ENCODE peak calls at places on chromosomes 6 and 20, in eight cellular contexts. U is spleen, K is neural progenitor cell, X is stomach, B is tibial artery, M is left ventricle myocardium inferior, I is A549, T is ovary. D is an unnamed sample.

GRCh38 chr6:15299430-15300131 is 53.7 kb downstream of the JARID2 start:
- DNase-seq in X (peak), T (no peak), I (no peak), K (no peak), U (peak), B (peak), M (peak), D (no peak)

GRCh38 chr6:64520050-64520449 is 884.4 kb downstream of the PHF3 start:
- DNase-seq in K (no peak), X (no peak), U (no peak), B (no peak), T (no peak), M (no peak), I (peak), D (peak)

GRCh38 chr20:32079655-32080109 is 27.6 kb downstream of the HCK start:
- DNase-seq in M (no peak), B (no peak), T (no peak), X (no peak), I (no peak), K (no peak), U (no peak), D (no peak)

GRCh38 chr20:13220857-13221297 is at the start of gene ISM1:
- DNase-seq in T (no peak), X (no peak), B (peak), U (peak), K (peak), I (peak), M (no peak), D (no peak)

GRCh38 chr6:73585566-73586415 is 65.0 kb upstream of the EEF1A1 start:
- DNase-seq in B (peak), I (peak), X (peak), M (no peak), T (no peak), U (no peak), K (no peak), D (peak)

GRCh38 chr20:5214826-5215225 is 88.0 kb downstream of the CDS2 start:
- DNase-seq in K (no peak), B (no peak), M (no peak), U (no peak), I (no peak), T (no peak), X (no peak), D (no peak)

GRCh38 chr6:129634411-129635230 is 75.4 kb downstream of the ARHGAP18 start:
- DNase-seq in M (no peak), X (no peak), B (no peak), K (no peak), U (no peak), I (no peak), T (no peak), D (no peak)

GRCh38 chr6:8859501-8859900 is 424.2 kb upstream of the SLC35B3 start:
- DNase-seq in I (no peak), X (no peak), B (no peak), U (no peak), T (no peak), M (no peak), K (no peak), D (no peak)

GRCh38 chr6:135667694-135668455 is 170.3 kb upstream of the AHI1 start:
- DNase-seq in M (peak), I (peak), X (no peak), T (peak), K (no peak), U (peak), B (no peak), D (no peak)

GRCh38 chr6:14521141-14521540 is 403.6 kb downstream of the CD83 start:
- DNase-seq in B (no peak), I (no peak), T (no peak), K (no peak), U (no peak), X (no peak), M (no peak), D (no peak)

GRCh38 chr6:131443514-131443913 is 129.5 kb upstream of the ARG1 start:
- DNase-seq in B (no peak), M (no peak), I (no peak), X (no peak), T (no peak), K (no peak), U (no peak), D (no peak)

GRCh38 chr6:105184921-105185320 is 5.1 kb upstream of the POPDC3 start:
- DNase-seq in B (no peak), T (no peak), X (no peak), U (no peak), I (no peak), K (no peak), M (no peak), D (no peak)

GRCh38 chr20:21714297-21715192 is 9.1 kb downstream of the PAX1 start:
- DNase-seq in U (no peak), B (no peak), I (no peak), M (no peak), X (no peak), K (peak), T (no peak), D (no peak)

GRCh38 chr6:158813032-158813431 is 6.1 kb downstream of the EZR start:
- DNase-seq in K (no peak), U (no peak), X (peak), I (no peak), M (no peak), B (no peak), T (no peak), D (no peak)

GRCh38 chr6:52162940-52163908 is 23.0 kb upstream of the IL17A start:
- DNase-seq in B (no peak), X (no peak), M (no peak), K (peak), U (no peak), T (no peak), I (peak), D (peak)

GRCh38 chr6:149727793-149728498 is 10.0 kb upstream of the LATS1 start:
- DNase-seq in B (no peak), M (no peak), X (no peak), K (no peak), T (no peak), U (no peak), I (no peak), D (no peak)
- H3K27ac ChIP-seq in B (no peak), M (peak), X (no peak), K (no peak), T (no peak), U (peak), I (no peak), D (no peak)

GRCh38 chr6:43718387-43719105 is 31.0 kb upstream of the MRPS18A start:
- DNase-seq in M (peak), B (no peak), I (no peak), K (no peak), X (no peak), U (peak), T (no peak), D (no peak)

GRCh38 chr6:43717389-43717788 is 29.8 kb upstream of the MRPS18A start:
- DNase-seq in M (no peak), K (no peak), X (no peak), I (no peak), T (no peak), U (no peak), B (no peak), D (no peak)

GRCh38 chr6:43719511-43719910 is 31.9 kb upstream of the MRPS18A start:
- DNase-seq in M (no peak), B (no peak), I (no peak), X (no peak), U (peak), T (no peak), K (no peak), D (no peak)

GRCh38 chr6:43716099-43716498 is 28.5 kb upstream of the MRPS18A start:
- DNase-seq in K (no peak), X (no peak), I (no peak), B (no peak), T (peak), M (peak), U (no peak), D (no peak)

GRCh38 chr6:43717822-43718221 is 30.2 kb upstream of the MRPS18A start:
- DNase-seq in X (no peak), M (peak), K (no peak), I (no peak), T (peak), B (peak), U (no peak), D (no peak)
- H3K27ac ChIP-seq in X (no peak), M (peak), K (no peak), I (no peak), T (no peak), B (no peak), U (no peak), D (no peak)

GRCh38 chr20:44970243-44970757 is 4.0 kb downstream of the STK4 start:
- DNase-seq in K (no peak), X (no peak), B (no peak), T (no peak), M (no peak), I (no peak), U (no peak), D (no peak)
- H3K27ac ChIP-seq in K (no peak), X (peak), B (no peak), T (no peak), M (no peak), I (no peak), U (peak), D (no peak)

GRCh38 chr6:113632220-113632864 is 224.8 kb upstream of the MARCKS start:
- DNase-seq in K (no peak), B (peak), T (no peak), I (peak), U (no peak), M (peak), X (peak), D (no peak)

GRCh38 chr6:113631616-113632015 is 225.5 kb upstream of the MARCKS start:
- DNase-seq in T (no peak), I (no peak), X (no peak), K (no peak), U (no peak), M (no peak), B (no peak), D (no peak)

GRCh38 chr6:113634352-113635163 is 222.6 kb upstream of the MARCKS start:
- DNase-seq in K (no peak), B (no peak), M (no peak), X (no peak), U (no peak), I (peak), T (no peak), D (no peak)

GRCh38 chr6:113635222-113635970 is 221.7 kb upstream of the MARCKS start:
- DNase-seq in M (no peak), T (no peak), B (no peak), X (no peak), I (no peak), K (no peak), U (no peak), D (no peak)

GRCh38 chr6:113633638-113634037 is 223.5 kb upstream of the MARCKS start:
- DNase-seq in B (no peak), U (no peak), M (no peak), X (no peak), K (no peak), T (no peak), I (no peak), D (no peak)
- H3K27ac ChIP-seq in B (no peak), U (peak), M (no peak), X (no peak), K (no peak), T (no peak), I (peak), D (no peak)

GRCh38 chr20:47854687-47855212 is 69.5 kb upstream of the SULF2 start:
- DNase-seq in T (no peak), B (no peak), M (no peak), U (no peak), I (peak), K (peak), X (no peak), D (peak)

GRCh38 chr20:47857994-47858557 is 72.8 kb upstream of the SULF2 start:
- DNase-seq in U (no peak), B (peak), I (no peak), K (no peak), X (no peak), M (no peak), T (no peak), D (no peak)

GRCh38 chr20:47859255-47859654 is 74.0 kb upstream of the SULF2 start:
- DNase-seq in K (no peak), X (no peak), M (no peak), T (no peak), B (no peak), I (no peak), U (no peak), D (no peak)

GRCh38 chr20:47855799-47856198 is 70.5 kb upstream of the SULF2 start:
- DNase-seq in T (no peak), U (no peak), I (no peak), B (no peak), X (no peak), M (no peak), K (no peak), D (no peak)

DNA sequence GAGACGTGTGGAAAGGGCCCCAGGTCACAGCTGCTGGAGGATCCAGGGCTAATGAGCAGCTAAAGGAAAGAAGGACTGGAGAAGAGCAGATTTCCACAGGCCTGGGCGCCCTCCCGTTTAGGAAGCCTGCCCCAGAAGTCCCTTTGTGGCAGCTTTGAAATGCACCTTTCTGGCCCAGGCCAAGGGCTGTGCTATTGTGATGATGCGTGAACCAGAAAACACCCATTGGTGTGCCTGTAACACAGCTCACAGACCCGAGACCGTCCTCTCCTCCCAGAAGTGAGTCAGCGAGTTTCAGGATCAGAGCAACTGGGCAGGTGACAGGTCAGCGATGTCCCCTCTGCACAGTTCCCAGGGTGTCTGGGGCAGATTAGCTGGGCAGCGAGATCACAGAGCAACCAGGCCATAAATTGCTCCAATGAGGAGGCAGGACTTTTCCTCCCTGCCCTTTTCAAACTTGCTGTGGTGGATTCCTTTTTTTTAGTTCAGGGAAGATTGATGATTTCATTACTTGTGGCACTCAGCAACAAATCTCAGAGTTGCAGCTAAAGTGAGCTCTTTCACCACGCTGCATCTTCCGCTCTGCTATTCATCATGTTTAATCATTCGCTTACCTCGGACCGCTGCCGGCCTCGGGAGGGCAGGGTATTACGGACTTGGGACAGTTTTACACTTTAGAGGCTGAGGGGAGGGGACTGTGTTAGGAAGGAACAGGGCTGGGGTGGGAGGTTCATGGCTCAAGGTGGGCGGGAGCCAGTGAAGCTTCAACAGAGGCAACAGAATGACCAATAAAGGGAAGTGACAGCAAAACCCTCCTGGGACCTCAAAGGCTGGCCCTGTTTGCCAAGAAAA is 72.1 kb upstream of the SULF2 start:
- DNase-seq in M (peak), I (no peak), X (no peak), B (peak), T (peak), K (no peak), U (no peak), D (no peak)
- H3K27ac ChIP-seq in M (peak), I (no peak), X (no peak), B (peak), T (no peak), K (no peak), U (no peak), D (no peak)

DNA sequence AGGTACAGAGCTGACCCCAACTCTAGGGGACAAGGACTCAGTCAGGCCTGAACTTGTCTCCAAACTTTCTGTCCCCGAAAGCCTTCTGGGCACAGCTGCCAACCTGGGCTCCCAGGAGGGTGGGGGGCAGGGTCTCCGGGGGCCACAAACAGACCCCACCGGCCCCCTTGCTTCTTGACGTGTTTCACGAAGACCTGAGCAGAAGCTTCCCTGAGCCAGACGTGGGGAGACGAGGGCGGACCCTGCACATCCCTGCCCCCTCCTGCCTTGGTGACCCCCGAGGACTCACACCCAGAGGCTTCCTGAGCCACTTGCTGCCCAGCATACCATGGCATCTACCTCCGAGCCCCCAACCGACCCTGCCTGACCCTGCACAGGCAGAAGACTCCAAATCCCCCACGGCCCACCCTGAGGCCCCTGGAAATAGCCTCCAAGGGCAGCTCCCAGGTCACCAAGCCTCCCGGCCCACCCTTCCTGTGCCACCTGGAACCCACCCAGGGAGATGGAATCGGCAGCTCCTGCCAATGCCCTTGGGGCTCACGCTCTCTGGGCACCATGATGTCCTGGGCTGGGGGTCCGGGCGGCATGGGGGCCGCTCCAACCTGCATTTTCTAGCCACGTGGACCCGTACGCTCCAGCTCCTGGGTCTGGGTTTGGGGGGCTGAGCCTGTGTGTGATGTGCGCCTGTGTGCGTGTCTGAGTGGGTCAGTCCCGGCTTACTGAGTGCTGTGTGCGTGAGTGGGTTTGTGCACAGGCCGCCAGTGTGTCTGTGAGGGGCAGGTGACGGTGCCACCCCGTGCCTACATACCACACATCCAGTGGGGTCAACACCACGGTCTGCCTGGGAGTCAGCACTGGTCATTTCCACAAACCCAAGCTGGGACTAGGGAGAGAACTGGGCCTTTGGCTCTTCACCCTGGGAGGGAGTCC is 2.5 kb upstream of the PTK6 start:
- DNase-seq in K (no peak), I (no peak), T (no peak), U (no peak), M (no peak), B (no peak), X (no peak), D (no peak)
- H3K27ac ChIP-seq in K (no peak), I (no peak), T (no peak), U (no peak), M (no peak), B (no peak), X (peak), D (no peak)

GRCh38 chr20:62065669-62066338 is at the start of gene TAF4:
- DNase-seq in I (peak), X (peak), K (peak), T (peak), M (peak), B (peak), U (peak), D (peak)

GRCh38 chr20:62066339-62066982 is 780 bp upstream of the TAF4 start:
- DNase-seq in M (peak), X (peak), K (peak), U (peak), I (peak), B (no peak), T (peak), D (no peak)

GRCh38 chr20:62067547-62068260 is 2.0 kb upstream of the TAF4 start:
- DNase-seq in M (no peak), I (no peak), U (peak), T (no peak), B (no peak), K (no peak), X (no peak), D (no peak)

GRCh38 chr20:62064788-62065668 is 653 bp downstream of the TAF4 start:
- DNase-seq in B (no peak), U (peak), T (peak), K (peak), X (peak), M (no peak), I (no peak), D (no peak)

DNA sequence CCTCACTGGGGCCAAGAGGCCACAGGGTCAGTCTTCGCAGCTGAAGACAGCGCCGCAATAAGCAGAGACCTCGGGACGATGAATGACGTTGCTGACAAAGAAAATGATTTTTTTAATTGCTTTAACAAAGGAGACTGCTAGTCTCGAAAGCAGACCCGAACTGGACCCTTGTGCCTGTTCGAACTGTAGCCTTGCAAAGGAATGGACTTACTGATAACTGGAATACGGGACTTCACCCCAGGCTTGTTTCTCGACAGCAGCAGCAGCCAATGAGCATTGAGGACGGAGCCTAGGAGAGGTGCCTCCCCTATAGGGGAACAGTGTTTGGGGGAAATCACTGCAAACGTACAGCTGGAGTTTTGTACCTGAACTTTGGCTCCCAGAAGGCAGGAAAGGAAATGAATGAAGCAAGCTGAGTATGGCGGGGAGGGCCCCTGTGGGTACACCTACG is 1.3 kb upstream of the TAF4 start:
- DNase-seq in I (no peak), T (peak), B (no peak), M (no peak), K (peak), U (peak), X (no peak), D (no peak)
- H3K27ac ChIP-seq in I (peak), T (peak), B (peak), M (peak), K (no peak), U (peak), X (peak), D (peak)

GRCh38 chr20:41023549-41023948 is 5.1 kb upstream of the TOP1 start:
- DNase-seq in I (no peak), U (no peak), X (no peak), M (no peak), T (no peak), B (no peak), K (no peak), D (no peak)
- H3K27ac ChIP-seq in I (no peak), U (no peak), X (no peak), M (no peak), T (no peak), B (no peak), K (no peak), D (no peak)

DNA sequence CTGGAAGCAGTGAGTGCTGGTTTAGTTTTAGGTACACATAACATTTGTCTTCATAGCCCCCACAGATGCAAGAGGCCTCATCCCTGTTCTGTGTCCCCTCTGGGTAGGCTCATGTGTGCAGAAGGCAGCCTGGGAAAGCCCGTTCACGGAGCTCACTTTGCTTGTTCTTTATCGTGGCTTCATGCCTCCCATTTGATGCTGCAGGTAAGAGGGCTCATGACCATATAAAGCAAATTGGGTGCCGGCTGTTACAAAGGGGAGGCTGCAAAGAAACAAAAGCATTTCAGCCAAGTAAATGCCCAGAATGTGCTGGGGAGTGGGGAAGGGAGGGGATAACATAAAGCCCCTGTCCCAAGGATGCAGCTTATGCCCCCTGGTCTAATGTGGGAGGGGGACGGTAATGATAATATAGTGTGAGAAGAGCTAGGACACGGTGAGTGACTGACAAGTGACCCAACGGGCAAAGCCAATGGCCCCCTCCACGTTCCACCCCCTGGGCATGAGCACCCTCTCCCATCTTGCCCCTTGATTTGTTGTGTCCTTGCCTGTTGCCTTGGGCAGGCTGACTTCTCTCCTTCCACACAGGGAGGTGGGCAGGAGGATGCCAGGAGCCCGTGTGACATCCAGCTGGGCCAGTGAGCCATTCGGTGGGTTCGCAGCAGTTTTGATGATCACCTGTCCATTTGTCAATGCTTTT is 138.0 kb downstream of the FOXO3 start:
- DNase-seq in T (no peak), K (no peak), B (no peak), U (no peak), M (no peak), I (no peak), X (no peak), D (no peak)
- H3K27ac ChIP-seq in T (no peak), K (no peak), B (peak), U (no peak), M (peak), I (no peak), X (no peak), D (no peak)